ENCODE peak calls at places on chromosomes 7 and 10, in seven cellular contexts. V is WERI-Rb-1, C is sigmoid colon, S is bronchial epithelial cell, X is heart right ventricle, B is foreskin fibroblast, A is Calu3. W is an unnamed sample.

GRCh38 chr7:74473116-74473515 is 19.4 kb downstream of the GTF2IRD1 start:
- DNase-seq in V (no peak), C (no peak), S (no peak), X (no peak), B (no peak), A (no peak), W (no peak)

GRCh38 chr10:122649903-122650302 is 49.7 kb downstream of the C10orf120 start:
- DNase-seq in V (no peak), C (peak), S (no peak), X (no peak), B (no peak), A (no peak), W (no peak)

GRCh38 chr10:37572206-37572605 is 285.2 kb downstream of the ZNF248 start:
- DNase-seq in V (no peak), C (no peak), S (no peak), X (no peak), B (no peak), A (no peak), W (no peak)

GRCh38 chr7:67553378-67553777 is 556.7 kb downstream of the TYW1 start:
- DNase-seq in V (no peak), C (no peak), S (no peak), X (no peak), B (no peak), A (no peak), W (no peak)

GRCh38 chr7:148153611-148154010 is 437.0 kb upstream of the C7orf33 start:
- DNase-seq in V (no peak), C (no peak), S (no peak), X (peak), B (no peak), A (no peak), W (no peak)

GRCh38 chr7:90933984-90934383 is 330.2 kb upstream of the FZD1 start:
- DNase-seq in V (no peak), C (no peak), S (no peak), X (no peak), B (no peak), A (no peak), W (no peak)

GRCh38 chr7:29877196-29877595 is 70.9 kb downstream of the WIPF3 start:
- DNase-seq in V (no peak), C (no peak), S (no peak), X (no peak), B (no peak), A (peak), W (no peak)

GRCh38 chr10:61475449-61475873 is 22.3 kb upstream of the TMEM26 start:
- DNase-seq in V (no peak), C (no peak), S (peak), X (no peak), B (peak), A (no peak), W (no peak)

GRCh38 chr10:35079763-35080162 is 10.4 kb downstream of the CUL2 start:
- DNase-seq in V (no peak), C (no peak), S (peak), X (no peak), B (peak), A (no peak), W (peak)

GRCh38 chr7:40839881-40840280 is 705.1 kb downstream of the SUGCT start:
- DNase-seq in V (no peak), C (no peak), S (no peak), X (no peak), B (no peak), A (no peak), W (no peak)

GRCh38 chr10:100340948-100341847 is 5.8 kb upstream of the SCD start:
- DNase-seq in V (no peak), C (peak), S (no peak), X (peak), B (no peak), A (no peak), W (no peak)

GRCh38 chr7:157514306-157514705 is 177.5 kb downstream of the DNAJB6 start:
- DNase-seq in V (no peak), C (no peak), S (no peak), X (no peak), B (no peak), A (no peak), W (no peak)

GRCh38 chr7:157513682-157514081 is 176.9 kb downstream of the DNAJB6 start:
- DNase-seq in V (no peak), C (no peak), S (no peak), X (no peak), B (no peak), A (no peak), W (no peak)

GRCh38 chr7:157515342-157516041 is 178.7 kb downstream of the DNAJB6 start:
- DNase-seq in V (no peak), C (peak), S (no peak), X (no peak), B (no peak), A (no peak), W (no peak)

GRCh38 chr7:157513162-157513621 is 176.4 kb downstream of the DNAJB6 start:
- DNase-seq in V (no peak), C (no peak), S (no peak), X (no peak), B (no peak), A (no peak), W (no peak)

DNA sequence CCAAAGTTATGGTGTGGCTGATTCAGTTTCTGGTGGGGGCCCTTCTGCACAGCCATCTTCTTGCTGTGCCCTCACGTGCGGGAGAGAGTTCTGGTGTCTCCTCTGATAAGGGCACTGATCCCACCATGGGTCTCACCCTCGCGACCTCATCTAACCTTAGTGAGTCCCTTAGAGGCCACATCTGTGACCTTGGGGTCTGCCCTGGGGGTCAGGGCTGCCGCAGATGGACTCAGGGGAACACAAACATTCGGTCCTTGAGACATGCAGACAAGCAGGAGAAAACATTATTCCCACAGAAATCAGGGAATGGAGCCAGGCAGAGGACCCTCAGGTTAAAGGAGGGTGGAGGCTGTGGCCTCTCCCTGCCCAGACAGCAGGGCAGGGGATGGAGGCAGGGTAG is 177.9 kb downstream of the DNAJB6 start:
- DNase-seq in V (no peak), C (no peak), S (no peak), X (no peak), B (no peak), A (no peak), W (no peak)
- TF ChIP-seq CTCF in V (no peak), C (no peak), S (no peak), X (no peak), B (no peak), A (no peak), W (no peak)

GRCh38 chr7:6164010-6164409 is 108.4 kb downstream of the CYTH3 start:
- DNase-seq in V (no peak), C (peak), S (no peak), X (no peak), B (no peak), A (no peak), W (no peak)

GRCh38 chr7:6165521-6166325 is 106.7 kb downstream of the CYTH3 start:
- DNase-seq in V (no peak), C (peak), S (no peak), X (no peak), B (no peak), A (no peak), W (no peak)

GRCh38 chr7:6163402-6163801 is 109.0 kb downstream of the CYTH3 start:
- DNase-seq in V (no peak), C (peak), S (no peak), X (no peak), B (no peak), A (no peak), W (no peak)

GRCh38 chr7:6165075-6165474 is 107.3 kb downstream of the CYTH3 start:
- DNase-seq in V (no peak), C (no peak), S (no peak), X (peak), B (no peak), A (no peak), W (no peak)

GRCh38 chr7:6164491-6164890 is 107.9 kb downstream of the CYTH3 start:
- DNase-seq in V (peak), C (peak), S (no peak), X (peak), B (no peak), A (no peak), W (no peak)
- TF ChIP-seq CTCF in V (peak), C (no peak), S (peak), X (peak), B (no peak), A (peak), W (peak)

GRCh38 chr10:6721964-6722615 is 142.0 kb upstream of the PRKCQ start:
- DNase-seq in V (no peak), C (no peak), S (peak), X (no peak), B (peak), A (peak), W (peak)

GRCh38 chr10:6716521-6716920 is 136.4 kb upstream of the PRKCQ start:
- DNase-seq in V (no peak), C (peak), S (no peak), X (no peak), B (peak), A (no peak), W (no peak)

GRCh38 chr10:6726924-6727323 is 146.8 kb upstream of the PRKCQ start:
- DNase-seq in V (no peak), C (no peak), S (no peak), X (no peak), B (no peak), A (no peak), W (no peak)

GRCh38 chr10:6722616-6723004 is 142.5 kb upstream of the PRKCQ start:
- DNase-seq in V (no peak), C (no peak), S (peak), X (no peak), B (peak), A (peak), W (no peak)

GRCh38 chr10:6721480-6721879 is 141.4 kb upstream of the PRKCQ start:
- DNase-seq in V (no peak), C (peak), S (peak), X (no peak), B (peak), A (peak), W (peak)
- TF ChIP-seq CTCF in V (no peak), C (no peak), S (peak), X (no peak), B (peak), A (no peak), W (peak)

GRCh38 chr10:107264742-107265141 is 100.2 kb upstream of the SORCS1 start:
- DNase-seq in V (peak), C (no peak), S (no peak), X (no peak), B (no peak), A (no peak), W (no peak)
- TF ChIP-seq CTCF in V (peak), C (no peak), S (no peak), X (no peak), B (no peak), A (no peak), W (no peak)

GRCh38 chr7:128351296-128352123 is 7.8 kb upstream of the RBM28 start:
- DNase-seq in V (no peak), C (no peak), S (no peak), X (peak), B (no peak), A (no peak), W (no peak)

GRCh38 chr7:128350708-128351295 is 7.1 kb upstream of the RBM28 start:
- DNase-seq in V (no peak), C (no peak), S (no peak), X (peak), B (no peak), A (no peak), W (no peak)

GRCh38 chr7:128353189-128353588 is 8.3 kb downstream of the PRRT4 start:
- DNase-seq in V (no peak), C (no peak), S (no peak), X (no peak), B (no peak), A (no peak), W (no peak)

GRCh38 chr7:128352636-128353035 is 8.9 kb downstream of the PRRT4 start:
- DNase-seq in V (no peak), C (no peak), S (no peak), X (no peak), B (no peak), A (no peak), W (no peak)

DNA sequence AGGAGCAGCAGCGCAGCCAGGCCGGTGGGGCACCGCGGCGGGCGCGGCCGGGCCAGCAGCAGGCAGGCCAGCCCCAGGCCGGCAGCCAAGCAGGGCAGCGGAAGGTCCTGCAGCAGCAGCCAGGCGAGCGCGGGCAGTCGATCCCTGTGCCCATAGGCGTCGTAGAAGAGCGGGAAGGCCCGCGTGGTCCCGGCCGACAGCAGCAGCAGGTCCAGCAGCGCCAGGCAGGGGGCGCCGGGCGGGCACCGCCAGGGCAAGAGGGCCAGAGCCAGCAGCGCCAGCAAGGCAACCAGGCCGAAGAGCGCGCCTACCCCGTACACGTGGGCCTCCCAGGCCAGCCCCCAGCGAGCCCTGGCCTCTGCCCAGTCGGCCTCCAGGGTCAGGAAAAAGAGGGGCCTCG is 8.4 kb upstream of the RBM28 start:
- DNase-seq in V (no peak), C (peak), S (peak), X (peak), B (no peak), A (no peak), W (no peak)
- TF ChIP-seq CTCF in V (peak), C (peak), S (peak), X (peak), B (peak), A (peak), W (peak)

W was measured in AG09319.